ENCODE peak calls at places on chromosome 7, in eight cellular contexts. F is tibial nerve, H is IMR-90, N is endothelial cell of umbilical vein, G is stomach, U is spleen, Q is A549, D is heart left ventricle. P is an unnamed sample.

GRCh38 chr7:129853661-129854268 is 99.0 kb downstream of the UBE2H start:
- DNase-seq in H (no peak), D (no peak), Q (no peak), N (peak; percentile 55), G (no peak), U (no peak), F (no peak), P (no peak)

GRCh38 chr7:94436018-94436604 is 41.4 kb downstream of the COL1A2 start:
- DNase-seq in N (peak; percentile 69), U (no peak), H (peak; percentile 78), F (peak; percentile 36), Q (peak; percentile 59), D (peak; percentile 63), G (peak; percentile 66), P (peak; percentile 76)

GRCh38 chr7:133310232-133310852 is 57.5 kb downstream of the EXOC4 start:
- DNase-seq in N (peak; percentile 90), H (peak; percentile 35), D (peak; percentile 24), U (no peak), G (peak; percentile 43), Q (no peak), F (no peak), P (peak; percentile 82)

GRCh38 chr7:112009081-112009480 is 197.1 kb downstream of the DOCK4 start:
- DNase-seq in F (no peak), G (no peak), N (peak; percentile 44), Q (no peak), U (no peak), D (no peak), H (peak; percentile 83), P (no peak)

GRCh38 chr7:92781117-92781720 is 55.2 kb downstream of the CDK6 start:
- DNase-seq in D (peak; percentile 46), G (no peak), Q (no peak), U (no peak), F (no peak), H (no peak), N (peak; percentile 89), P (no peak)

GRCh38 chr7:124411796-124412195 is 353.8 kb downstream of the GPR37 start:
- DNase-seq in D (no peak), U (peak; percentile 73), N (no peak), Q (no peak), H (no peak), G (no peak), F (no peak), P (no peak)

GRCh38 chr7:92461027-92462003 is 14.0 kb downstream of the GATAD1 start:
- DNase-seq in N (peak; percentile 57), Q (peak; percentile 66), U (no peak), G (no peak), H (peak; percentile 38), D (no peak), F (no peak), P (peak; percentile 54)

GRCh38 chr7:130393095-130393494 is 12.8 kb downstream of the CPA1 start:
- DNase-seq in D (no peak), G (no peak), H (peak; percentile 80), N (no peak), U (no peak), Q (no peak), F (no peak), P (no peak)

GRCh38 chr7:158757404-158757989 is 52.9 kb upstream of the NCAPG2 start:
- DNase-seq in D (no peak), U (no peak), H (no peak), F (no peak), Q (no peak), G (no peak), N (no peak), P (no peak)

GRCh38 chr7:129376076-129376777 is 58.0 kb upstream of the STRIP2 start:
- DNase-seq in D (no peak), H (peak; percentile 43), G (peak; percentile 61), U (no peak), F (no peak), Q (peak; percentile 65), N (peak; percentile 39), P (peak; percentile 42)

GRCh38 chr7:121576148-121576921 is 180.2 kb upstream of the FAM3C start:
- DNase-seq in N (no peak), H (no peak), U (no peak), D (no peak), F (no peak), Q (no peak), G (no peak), P (peak; percentile 37)

GRCh38 chr7:36312064-36312914 is 77.4 kb upstream of the ANLN start:
- DNase-seq in U (peak; percentile 47), H (no peak), N (no peak), F (no peak), Q (no peak), D (no peak), G (peak; percentile 90), P (peak; percentile 95)

GRCh38 chr7:92359801-92360200 is 87.5 kb upstream of the GATAD1 start:
- DNase-seq in Q (no peak), H (peak; percentile 10), F (no peak), U (no peak), N (no peak), G (no peak), D (no peak), P (no peak)

GRCh38 chr7:139153832-139154231 is 44.3 kb upstream of the ZC3HAV1 start:
- DNase-seq in H (peak; percentile 68), F (no peak), Q (no peak), D (no peak), G (no peak), U (no peak), N (peak; percentile 91), P (no peak)

GRCh38 chr7:28654111-28654510 is 241.8 kb downstream of the CREB5 start:
- DNase-seq in H (no peak), D (no peak), Q (no peak), U (no peak), N (no peak), G (no peak), F (no peak), P (no peak)

GRCh38 chr7:99121496-99122021 is 22.3 kb downstream of the SMURF1 start:
- DNase-seq in Q (no peak), U (no peak), H (peak; percentile 58), G (no peak), D (peak; percentile 61), F (no peak), N (no peak), P (no peak)

GRCh38 chr7:94525917-94526316 is 16.3 kb downstream of the CASD1 start:
- DNase-seq in G (no peak), U (no peak), H (no peak), Q (no peak), D (no peak), F (no peak), N (no peak), P (no peak)

GRCh38 chr7:120740348-120740747 is 117.6 kb downstream of the TSPAN12 start:
- DNase-seq in H (peak; percentile 10), N (peak; percentile 70), F (no peak), D (no peak), Q (no peak), U (no peak), G (no peak), P (no peak)

GRCh38 chr7:21651697-21652096 is 108.9 kb downstream of the DNAH11 start:
- DNase-seq in D (no peak), Q (no peak), F (no peak), H (no peak), U (no peak), N (no peak), G (no peak), P (no peak)

GRCh38 chr7:70578131-70578530 is 553.8 kb upstream of the GALNT17 start:
- DNase-seq in U (no peak), N (no peak), H (no peak), F (no peak), G (no peak), Q (no peak), D (no peak), P (no peak)

GRCh38 chr7:44368455-44368854 is 43.1 kb upstream of the CAMK2B start:
- DNase-seq in U (no peak), F (no peak), D (no peak), H (no peak), Q (no peak), N (no peak), G (peak; percentile 14), P (no peak)

GRCh38 chr7:65872776-65873581 is at the start of gene VKORC1L1:
- DNase-seq in F (peak; percentile 89), H (peak; percentile 89), G (peak; percentile 96), D (peak; percentile 97), Q (peak; percentile 50), U (peak; percentile 99), N (peak; percentile 91), P (peak; percentile 97)
- TF ChIP-seq POLR2A in F (no peak), H (peak; percentile 46), G (no peak), D (peak; percentile 52), Q (peak; percentile 33), U (no peak), N (no peak), P (peak; percentile 66)

GRCh38 chr7:142654398-142654797 is 94.9 kb upstream of the PRSS1 start:
- DNase-seq in U (no peak), H (no peak), F (no peak), Q (no peak), D (no peak), N (no peak), G (no peak), P (no peak)
- TF ChIP-seq CTCF in U (no peak), H (no peak), F (no peak), Q (no peak), D (no peak), N (peak; percentile 4), G (no peak), P (no peak)

GRCh38 chr7:135771961-135772638 is 23.5 kb upstream of the FAM180A start:
- DNase-seq in D (no peak), G (no peak), H (peak; percentile 90), Q (no peak), N (no peak), F (no peak), U (no peak), P (no peak)
- H3K27ac ChIP-seq in D (no peak overlapping the region), G (no peak overlapping the region), H (peak overlapping the region; percentile 10), Q (peak overlapping the region; percentile 49), N (no peak overlapping the region), F (no peak overlapping the region), U (no peak overlapping the region), P (no peak overlapping the region)

GRCh38 chr7:1397491-1398327 is 61.6 kb downstream of the MICALL2 start:
- DNase-seq in N (no peak), U (no peak), F (no peak), H (peak; percentile 65), Q (no peak), G (no peak), D (no peak), P (no peak)

GRCh38 chr7:1402791-1403755 is 56.2 kb downstream of the MICALL2 start:
- DNase-seq in H (no peak), G (no peak), U (no peak), F (no peak), N (no peak), Q (no peak), D (peak; percentile 1), P (no peak)

GRCh38 chr7:1401011-1401410 is 58.3 kb downstream of the MICALL2 start:
- DNase-seq in U (no peak), G (no peak), D (no peak), F (no peak), H (no peak), Q (no peak), N (no peak), P (no peak)

GRCh38 chr7:1402110-1402790 is 57.0 kb downstream of the MICALL2 start:
- DNase-seq in F (no peak), U (no peak), Q (no peak), D (peak; percentile 13), N (no peak), H (no peak), G (no peak), P (no peak)

DNA sequence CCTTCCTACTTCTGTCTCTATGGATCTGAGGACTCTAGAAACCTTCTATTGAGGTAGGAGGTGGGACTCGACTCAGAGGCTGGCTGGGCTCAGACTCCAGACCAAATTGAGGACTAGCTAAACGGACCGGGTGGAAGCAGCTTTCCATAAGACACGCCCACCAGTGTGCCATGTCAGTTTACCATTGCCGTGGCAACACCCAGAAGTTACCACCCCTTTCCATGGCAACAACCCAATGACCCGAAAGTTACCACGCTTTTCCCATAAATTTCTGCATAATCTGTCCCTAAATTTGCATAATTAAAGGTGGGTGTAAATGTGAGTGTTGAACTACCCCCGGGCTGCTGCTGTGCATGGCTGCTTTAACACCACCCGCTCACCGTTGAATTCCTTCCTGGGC is 58.9 kb downstream of the MICALL2 start:
- DNase-seq in G (no peak), Q (no peak), D (no peak), N (no peak), U (no peak), F (no peak), H (no peak), P (no peak)
- TF ChIP-seq POLR2A in G (no peak), Q (no peak), D (no peak), N (no peak), U (no peak), F (no peak), H (no peak), P (no peak)

P was measured in body of pancreas.